ENCODE peak calls at places on chromosomes 16 and 17, in six cellular contexts. Y, L, P, H, W and A are unnamed samples.

GRCh38 chr16:65122724-65122973 is 786 bp upstream of the CDH11 start:
- DNase-seq in W (no peak), P (no peak), H (no peak), Y (no peak), L (no peak), A (no peak)

GRCh38 chr17:32335647-32336046 is 6.3 kb downstream of the C17orf75 start:
- DNase-seq in L (peak), W (no peak), Y (no peak), P (peak), H (no peak), A (no peak)

GRCh38 chr17:21039839-21040575 is 2.8 kb downstream of the USP22 start:
- DNase-seq in W (peak), Y (no peak), H (peak), L (no peak), P (no peak), A (peak)

GRCh38 chr17:63382826-63383225 is 63.3 kb downstream of the CYB561 start:
- DNase-seq in W (no peak), Y (no peak), P (no peak), L (no peak), H (no peak), A (no peak)

GRCh38 chr16:69071036-69071435 is 34.4 kb upstream of the HAS3 start:
- DNase-seq in W (peak), Y (no peak), L (no peak), P (no peak), H (no peak), A (no peak)

GRCh38 chr17:68133370-68134045 is 98.0 kb downstream of the KPNA2 start:
- DNase-seq in W (no peak), H (no peak), P (no peak), L (no peak), Y (no peak), A (no peak)

GRCh38 chr17:57625957-57626356 is 119.1 kb downstream of the CCDC182 start:
- DNase-seq in P (no peak), W (no peak), H (no peak), Y (no peak), L (no peak), A (no peak)

GRCh38 chr17:65389956-65390355 is 171.5 kb downstream of the AXIN2 start:
- DNase-seq in W (no peak), L (no peak), Y (no peak), P (peak), H (no peak), A (no peak)

GRCh38 chr16:9256196-9256595 is 164.8 kb downstream of the HAPSTR1 start:
- DNase-seq in L (no peak), H (peak), P (no peak), Y (peak), W (peak), A (peak)

GRCh38 chr17:65155622-65156021 is 18.5 kb downstream of the RGS9 start:
- DNase-seq in L (no peak), H (peak), Y (no peak), P (no peak), W (no peak), A (no peak)

GRCh38 chr17:78716814-78717393 is 65.2 kb downstream of the CYTH1 start:
- DNase-seq in L (no peak), Y (peak), H (peak), P (no peak), W (no peak), A (peak)

GRCh38 chr17:35243459-35244204 is 760 bp downstream of the SLFN5 start:
- DNase-seq in L (no peak), P (peak), H (peak), W (no peak), Y (peak), A (peak)

GRCh38 chr16:20812510-20812909 is 6.2 kb downstream of the REXO5 start:
- DNase-seq in Y (no peak), P (no peak), H (no peak), W (no peak), L (no peak), A (no peak)

GRCh38 chr17:82367724-82368524 is 3.6 kb upstream of the UTS2R start:
- DNase-seq in W (peak), L (no peak), P (no peak), H (peak), Y (no peak), A (no peak)

GRCh38 chr16:10970065-10970464 is 25.7 kb downstream of the CLEC16A start:
- DNase-seq in H (no peak), W (no peak), P (no peak), Y (no peak), L (no peak), A (no peak)

GRCh38 chr17:74443516-74444296 is 11.8 kb downstream of the GPRC5C start:
- DNase-seq in P (no peak), W (no peak), H (no peak), Y (no peak), L (no peak), A (no peak)

GRCh38 chr17:82218349-82219075 is 5.9 kb upstream of the CCDC57 start:
- DNase-seq in W (no peak), P (no peak), H (no peak), Y (no peak), L (no peak), A (no peak)

GRCh38 chr16:4660454-4661007 is 32.8 kb upstream of the NUDT16L1 start:
- DNase-seq in W (no peak), H (no peak), Y (peak), P (no peak), L (peak), A (peak)

GRCh38 chr17:75516619-75517276 is 420 bp downstream of the TSEN54 start:
- DNase-seq in H (peak), P (no peak), Y (peak), W (peak), L (no peak), A (peak)

GRCh38 chr16:11328172-11329079 is 16.8 kb upstream of the RMI2 start:
- DNase-seq in Y (peak), L (peak), W (peak), H (peak), P (peak), A (peak)

GRCh38 chr17:4740584-4740983 is 856 bp upstream of the CXCL16 start:
- DNase-seq in P (no peak), L (no peak), Y (no peak), H (no peak), W (no peak), A (no peak)

GRCh38 chr17:14805348-14805747 is 459.8 kb downstream of the PMP22 start:
- DNase-seq in H (no peak), L (no peak), Y (no peak), P (no peak), W (peak), A (peak)

GRCh38 chr17:59010026-59010425 is 96.7 kb downstream of the TRIM37 start:
- DNase-seq in L (no peak), Y (no peak), H (no peak), W (no peak), P (no peak), A (peak)

GRCh38 chr16:87684711-87685404 is 80.9 kb downstream of the KLHDC4 start:
- DNase-seq in W (no peak), P (no peak), H (no peak), Y (no peak), L (no peak), A (no peak)

GRCh38 chr16:87686697-87687570 is 78.9 kb downstream of the KLHDC4 start:
- DNase-seq in L (no peak), Y (no peak), P (no peak), H (no peak), W (no peak), A (peak)

GRCh38 chr16:87684106-87684677 is 81.6 kb downstream of the KLHDC4 start:
- DNase-seq in P (no peak), W (no peak), H (no peak), L (no peak), Y (no peak), A (no peak)

GRCh38 chr16:87685766-87686165 is 80.0 kb downstream of the KLHDC4 start:
- DNase-seq in W (no peak), P (no peak), Y (no peak), H (no peak), L (no peak), A (no peak)

DNA sequence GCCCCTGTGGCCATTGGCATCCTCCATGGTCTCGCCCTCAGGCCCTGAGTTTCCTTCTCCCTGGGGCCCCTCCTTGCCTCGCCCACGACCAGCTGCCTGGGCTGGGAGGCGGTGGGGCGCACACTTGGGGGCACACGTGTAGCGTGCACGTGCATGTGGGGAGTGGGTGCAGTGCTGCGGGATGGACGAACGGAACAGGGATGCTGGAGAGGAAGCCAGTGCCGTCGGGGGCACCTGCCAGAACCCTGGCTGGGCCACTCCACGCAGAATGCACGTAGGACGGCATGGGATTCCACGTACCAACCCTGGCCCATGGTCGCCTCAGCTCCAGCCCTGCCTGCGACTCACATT is 80.4 kb downstream of the KLHDC4 start:
- DNase-seq in H (no peak), L (no peak), W (no peak), Y (no peak), P (no peak), A (no peak)
- TF ChIP-seq CTCF in H (no peak), L (no peak), W (no peak), Y (no peak), P (no peak), A (no peak)

GRCh38 chr17:81173761-81174160 is 7.7 kb upstream of the AATK start:
- DNase-seq in W (no peak), P (no peak), L (no peak), Y (no peak), H (no peak), A (no peak)
- H3K4me3 ChIP-seq in W (no peak), P (no peak), L (no peak), Y (no peak), H (no peak), A (no peak)

GRCh38 chr16:57624806-57625500 is 3.5 kb upstream of the ADGRG1 start:
- DNase-seq in H (no peak), P (no peak), Y (no peak), W (no peak), L (no peak), A (peak)

GRCh38 chr16:57628782-57629181 is 352 bp downstream of the ADGRG1 start:
- DNase-seq in W (no peak), Y (no peak), L (no peak), P (no peak), H (no peak), A (no peak)

GRCh38 chr16:57626420-57627170 is 1.8 kb upstream of the ADGRG1 start:
- DNase-seq in Y (no peak), H (no peak), L (no peak), W (no peak), P (no peak), A (no peak)

GRCh38 chr16:57628008-57628781 is at the start of gene ADGRG1:
- DNase-seq in H (no peak), W (peak), P (peak), Y (peak), L (peak), A (peak)

DNA sequence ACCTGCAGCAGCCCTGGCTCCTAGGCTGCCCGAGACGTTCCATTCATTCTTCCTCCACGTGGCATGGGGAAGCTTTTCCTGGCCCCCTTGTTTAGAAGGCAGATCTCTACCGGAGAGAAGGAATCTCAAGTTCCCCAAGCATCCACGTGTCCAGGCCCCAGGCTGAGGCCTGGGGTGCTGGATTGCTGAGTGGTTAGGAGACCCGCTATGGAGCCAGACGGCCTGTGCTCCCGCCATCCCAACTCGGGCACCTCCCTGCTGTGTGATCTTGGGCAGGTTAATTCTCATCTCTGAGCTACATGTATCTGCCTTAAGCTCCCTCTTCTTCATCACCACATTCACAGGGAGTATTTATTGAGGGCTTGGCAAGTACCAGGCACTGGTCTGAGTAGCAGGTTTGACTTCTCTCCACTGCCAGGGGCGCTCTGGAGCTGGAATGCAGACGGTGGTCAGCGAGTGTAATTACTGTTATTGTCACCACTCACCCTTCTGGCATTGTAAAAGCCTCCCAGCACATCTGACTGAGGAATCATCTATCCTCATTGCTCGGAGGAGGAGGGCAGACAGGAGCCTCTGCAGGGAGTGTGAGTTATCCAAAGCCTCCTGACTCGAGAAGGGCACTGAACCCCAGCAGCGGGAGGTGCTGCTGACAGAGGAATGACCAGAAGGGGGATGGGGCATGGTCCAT is 1.1 kb upstream of the ADGRG1 start:
- DNase-seq in W (peak), L (peak), P (peak), H (no peak), Y (no peak), A (peak)
- TF ChIP-seq CTCF in W (no peak), L (peak), P (peak), H (no peak), Y (no peak), A (peak)

DNA sequence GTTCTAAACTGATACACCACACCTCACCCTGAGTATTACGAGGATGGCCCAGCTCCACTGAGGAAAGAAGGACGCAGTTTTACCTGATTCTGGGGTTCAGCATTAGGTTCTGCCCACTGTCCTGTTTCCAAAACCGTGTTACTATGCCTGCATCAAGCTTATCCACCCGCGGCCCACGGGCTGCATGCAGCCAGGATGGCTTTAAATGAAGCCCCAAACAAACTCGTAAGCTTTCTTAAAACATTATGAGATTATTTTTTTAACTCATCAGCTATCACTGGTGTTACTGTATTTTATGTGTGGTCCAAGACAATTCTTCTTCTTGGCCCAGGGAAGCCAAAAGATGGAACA is 4.0 kb upstream of the CD300LG start:
- DNase-seq in P (no peak), H (no peak), Y (no peak), L (no peak), W (no peak), A (no peak)
- H3K4me3 ChIP-seq in P (no peak), H (no peak), Y (no peak), L (no peak), W (no peak), A (no peak)

GRCh38 chr16:84503751-84504395 is 586 bp downstream of the MEAK7 start:
- DNase-seq in W (no peak), P (no peak), Y (peak), H (no peak), L (no peak), A (no peak)

GRCh38 chr16:84505249-84506156 is 1.0 kb upstream of the MEAK7 start:
- DNase-seq in P (no peak), W (no peak), H (peak), L (no peak), Y (peak), A (no peak)

GRCh38 chr16:84502075-84502474 is 2.4 kb downstream of the MEAK7 start:
- DNase-seq in P (no peak), Y (peak), W (no peak), H (no peak), L (no peak), A (no peak)

GRCh38 chr16:84502581-84502980 is 1.9 kb downstream of the MEAK7 start:
- DNase-seq in P (no peak), Y (peak), L (no peak), W (no peak), H (no peak), A (no peak)

GRCh38 chr16:84504420-84505248 is at the start of gene MEAK7:
- DNase-seq in Y (peak), P (peak), L (peak), W (peak), H (peak), A (peak)
- TF ChIP-seq CTCF in Y (no peak), P (peak), L (no peak), W (no peak), H (no peak), A (peak)

GRCh38 chr16:50547340-50547865 is 793 bp upstream of the NKD1 start:
- DNase-seq in H (peak), P (no peak), Y (peak), L (no peak), W (peak), A (peak)

GRCh38 chr16:50550035-50550434 is 1.8 kb downstream of the NKD1 start:
- DNase-seq in P (no peak), L (no peak), H (no peak), W (no peak), Y (no peak), A (no peak)

GRCh38 chr16:50549561-50549915 is 1.3 kb downstream of the NKD1 start:
- DNase-seq in P (no peak), W (no peak), Y (no peak), H (no peak), L (no peak), A (no peak)

GRCh38 chr16:50548659-50549560 is 714 bp downstream of the NKD1 start:
- DNase-seq in W (no peak), Y (peak), P (no peak), H (peak), L (no peak), A (peak)

DNA sequence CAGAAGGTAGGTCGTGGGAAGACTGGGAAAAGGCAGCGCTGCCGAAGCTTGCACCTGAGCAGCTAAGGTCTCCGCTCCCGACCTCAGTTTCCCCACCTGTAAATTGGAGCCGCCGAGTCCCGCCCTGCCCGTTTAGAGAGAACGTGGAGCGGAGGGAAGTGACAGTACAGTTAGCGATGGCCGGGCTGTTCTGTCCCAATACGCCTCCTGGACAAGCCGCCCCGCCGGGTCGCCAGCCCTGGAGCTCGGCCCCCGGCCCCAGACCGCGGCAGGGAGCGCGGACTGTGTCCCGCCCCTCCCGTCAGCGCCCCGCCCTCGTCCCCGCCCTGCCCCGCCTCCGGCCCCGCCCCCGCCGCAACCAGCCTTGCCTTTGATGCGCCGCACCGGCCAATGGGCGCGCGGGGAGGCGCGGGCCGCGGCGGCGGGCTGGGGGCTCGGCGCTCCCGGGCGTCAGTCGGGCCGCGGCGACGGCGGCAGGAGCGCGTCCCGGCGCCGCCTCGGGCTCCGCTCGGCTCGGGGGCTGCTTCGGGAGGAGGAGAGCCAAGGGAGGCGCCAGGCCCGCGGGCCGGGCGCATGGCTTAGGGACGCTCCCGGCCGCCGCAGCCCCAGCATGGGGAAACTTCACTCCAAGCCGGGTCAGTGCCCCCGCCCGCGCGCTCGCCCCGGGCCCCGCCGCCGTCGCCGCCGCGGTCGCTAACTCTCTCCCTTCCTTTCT is at the start of gene NKD1:
- DNase-seq in W (peak), H (peak), Y (peak), P (no peak), L (no peak), A (peak)
- H3K4me3 ChIP-seq in W (peak), H (peak), Y (peak), P (peak), L (peak), A (peak)